ENCODE peak calls at places on chromosomes 4 and X, in six cellular contexts. B is H9, I is IMR-90, C is neuronal stem cell, P is H1, N is mesenchymal stem cell. X is an unnamed sample.

GRCh38 chrX:10239611-10240064 is 82.9 kb downstream of the CLCN4 start:
- DNase-seq in B (no peak), I (peak), C (no peak), P (no peak), N (peak), X (no peak)

GRCh38 chrX:115268421-115268820 is 21.1 kb upstream of the LUZP4 start:
- DNase-seq in B (no peak), I (peak), C (no peak), P (no peak), N (no peak), X (peak)

GRCh38 chrX:10501606-10502005 is 118.8 kb downstream of the MID1 start:
- DNase-seq in B (no peak), I (no peak), C (no peak), P (no peak), N (no peak), X (no peak)

GRCh38 chrX:318739-319578 is at the start of gene GTPBP6:
- DNase-seq in B (peak), I (peak), C (peak), P (peak), N (peak), X (peak)

GRCh38 chrX:118603981-118604380 is 108.4 kb downstream of the DOCK11 start:
- DNase-seq in B (peak), I (peak), C (peak), P (no peak), N (peak), X (peak)

GRCh38 chr4:188295899-188296298 is 156.7 kb downstream of the TRIML1 start:
- DNase-seq in B (no peak), I (peak), C (no peak), P (no peak), N (peak), X (no peak)

GRCh38 chr4:180950377-180950776 is 1292.8 kb upstream of the TENM3 start:
- DNase-seq in B (no peak), I (no peak), C (no peak), P (no peak), N (no peak), X (no peak)

GRCh38 chrX:27446423-27446822 is 16.7 kb downstream of the PPP4R3C start:
- DNase-seq in B (no peak), I (no peak), C (no peak), P (no peak), N (no peak), X (no peak)

GRCh38 chr4:112277220-112277619 is 8.5 kb downstream of the TIFA start:
- DNase-seq in B (no peak), I (no peak), C (no peak), P (no peak), N (no peak), X (no peak)
- H2AK5ac ChIP-seq in B (no peak), I (no peak), C (no peak), P (no peak), N (no peak), X (no peak)

DNA sequence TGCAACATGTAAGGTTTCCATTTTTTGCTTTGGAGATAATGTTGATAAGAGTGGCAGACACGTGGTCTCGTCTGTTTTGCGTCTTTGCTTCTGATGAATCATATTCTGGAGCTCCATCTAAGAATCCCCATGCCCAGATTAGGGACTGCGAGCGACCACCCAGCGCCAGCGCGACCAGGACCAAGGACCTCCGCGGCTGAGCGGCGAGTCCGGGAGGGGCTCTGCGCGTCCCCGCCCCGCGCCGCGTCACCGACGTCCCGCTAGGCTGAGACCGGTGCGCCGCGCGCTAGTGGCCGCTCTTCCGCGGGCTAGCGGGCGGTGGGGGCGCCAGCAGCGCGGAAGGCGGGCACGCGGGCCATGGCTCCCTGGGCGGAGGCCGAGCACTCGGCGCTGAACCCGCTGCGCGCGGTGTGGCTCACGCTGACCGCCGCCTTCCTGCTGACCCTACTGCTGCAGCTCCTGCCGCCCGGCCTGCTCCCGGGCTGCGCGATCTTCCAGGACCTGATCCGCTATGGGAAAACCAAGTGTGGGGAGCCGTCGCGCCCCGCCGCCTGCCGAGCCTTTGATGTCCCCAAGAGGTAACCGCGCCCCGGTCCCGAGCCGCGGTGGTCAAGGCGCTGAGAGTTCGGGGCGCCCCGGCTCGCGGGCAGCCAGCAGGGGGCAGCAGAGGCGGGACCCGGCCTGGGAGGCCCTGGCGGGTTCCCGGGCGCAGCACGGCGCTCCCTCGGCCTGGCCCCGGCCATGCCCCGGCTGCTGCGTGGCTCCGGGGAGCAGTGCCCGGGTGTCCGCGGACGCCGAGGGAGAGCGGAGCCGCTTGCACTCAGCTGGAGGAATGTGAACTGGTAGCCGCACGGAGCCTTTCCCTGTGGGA is at the start of gene SRD5A3:
- DNase-seq in B (peak), I (peak), C (peak), P (peak), N (peak), X (peak)
- H3K23ac ChIP-seq in B (no peak), I (peak), C (peak), P (no peak), N (peak), X (peak)

DNA sequence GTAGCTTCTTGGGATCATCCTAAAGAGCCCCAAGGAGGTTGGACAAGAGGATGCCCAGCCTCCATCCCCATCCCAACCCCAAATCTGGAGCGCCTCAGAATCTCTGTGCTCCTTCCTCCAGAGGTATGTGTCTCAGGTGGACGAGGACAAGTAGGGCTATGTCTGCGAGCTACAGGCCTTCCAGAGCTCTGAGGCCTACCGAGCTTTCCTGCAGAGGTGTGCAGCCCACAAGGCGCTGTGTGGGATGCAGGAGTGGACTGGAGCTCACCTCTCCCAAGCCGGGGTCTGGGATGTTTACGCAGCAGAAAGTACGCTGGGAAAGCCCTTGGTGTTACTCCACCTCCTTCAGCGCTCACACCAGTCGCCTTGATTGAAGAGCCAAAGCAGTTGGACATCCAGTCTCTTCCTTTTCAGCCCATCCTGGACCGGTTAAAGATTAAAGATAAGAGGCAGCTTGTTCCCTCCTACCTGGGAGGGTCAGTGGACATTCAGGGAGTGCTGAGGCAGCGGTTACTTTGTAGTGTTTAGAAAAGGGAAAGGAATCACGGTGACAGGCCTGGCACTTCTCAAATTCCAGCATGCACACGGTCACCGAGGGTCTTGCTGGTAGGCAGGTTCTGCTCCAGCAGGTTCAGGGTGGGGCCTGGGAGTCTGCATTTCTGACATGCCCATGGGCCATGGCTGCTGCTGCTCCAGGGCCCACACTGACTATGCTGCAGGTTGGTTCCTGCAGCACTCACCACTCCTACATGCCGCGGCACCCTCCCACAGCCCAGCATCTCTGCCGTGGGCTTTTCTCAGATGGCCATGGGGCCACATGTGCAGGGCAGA is 29.5 kb upstream of the JAKMIP1 start:
- DNase-seq in B (peak), I (no peak), C (no peak), P (no peak), N (no peak), X (no peak)
- H3K4me2 ChIP-seq in B (no peak), I (no peak), C (no peak), P (no peak), N (no peak), X (no peak)

DNA sequence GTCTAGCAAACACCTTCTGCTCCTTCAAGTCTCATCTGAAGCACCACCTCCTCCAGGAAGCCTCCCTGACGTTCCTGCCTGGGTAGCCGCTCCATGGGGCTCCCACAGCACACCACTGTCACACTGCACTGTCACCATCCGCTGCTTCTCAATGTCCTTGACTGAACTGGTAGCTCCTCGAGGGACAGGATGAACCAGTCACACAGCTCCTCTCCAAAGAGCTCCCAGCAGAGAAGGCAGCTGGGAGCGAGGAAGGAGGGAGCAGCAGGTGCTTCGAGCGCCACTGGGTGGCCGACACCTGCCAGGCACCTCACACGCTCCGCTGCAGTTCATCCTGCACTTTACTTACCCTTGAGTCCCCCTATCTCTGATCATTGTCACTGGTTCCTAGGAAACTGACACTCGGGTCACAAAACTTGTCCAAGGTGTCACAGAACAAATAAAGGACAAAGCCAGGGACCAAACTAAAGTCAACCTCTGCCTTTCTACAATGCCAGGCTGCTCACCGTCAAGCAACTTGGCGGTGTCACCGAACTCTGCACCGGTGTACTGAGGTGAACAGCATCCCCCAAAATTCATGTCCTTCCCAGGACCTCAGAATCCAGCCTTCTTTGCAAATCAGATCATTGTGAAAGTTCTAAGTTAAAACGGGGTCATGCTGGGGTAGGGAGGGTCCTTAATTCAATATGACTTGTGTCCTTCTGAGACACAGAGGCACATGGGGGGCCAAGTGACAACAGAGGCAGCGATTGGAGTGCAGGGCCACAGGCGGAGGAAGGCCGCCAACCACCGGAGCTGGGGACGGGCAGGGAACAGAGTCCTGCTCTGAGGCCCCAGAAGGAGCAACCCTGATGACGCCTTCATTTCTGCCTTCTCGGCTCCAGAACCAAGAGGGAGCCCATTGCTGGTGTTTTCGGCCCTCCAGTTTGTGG is 5.5 kb upstream of the S100P start:
- DNase-seq in B (peak), I (no peak), C (no peak), P (no peak), N (no peak), X (peak)
- H2AK5ac ChIP-seq in B (no peak), I (peak), C (no peak), P (peak), N (peak), X (peak)

GRCh38 chr4:39697740-39698423 is at the start of gene UBE2K:
- DNase-seq in B (peak), I (peak), C (peak), P (peak), N (peak), X (peak)
- H3K23ac ChIP-seq in B (no peak), I (peak), C (peak), P (no peak), N (peak), X (peak)

GRCh38 chr4:153401501-153401900 is 57.0 kb downstream of the MND1 start:
- DNase-seq in B (no peak), I (no peak), C (no peak), P (no peak), N (no peak), X (no peak)
- H3K4me2 ChIP-seq in B (no peak), I (no peak), C (no peak), P (no peak), N (no peak), X (no peak)

GRCh38 chrX:129540725-129541184 is 696 bp downstream of the OCRL start:
- DNase-seq in B (peak), I (no peak), C (no peak), P (no peak), N (no peak), X (peak)
- H2AK5ac ChIP-seq in B (no peak), I (peak), C (no peak), P (no peak), N (no peak), X (no peak)

GRCh38 chr4:13627185-13627605 is 330 bp downstream of the BOD1L1 start:
- DNase-seq in B (peak), I (no peak), C (peak), P (no peak), N (peak), X (peak)

GRCh38 chr4:13627606-13628301 is at the start of gene BOD1L1:
- DNase-seq in B (peak), I (peak), C (peak), P (peak), N (peak), X (peak)

DNA sequence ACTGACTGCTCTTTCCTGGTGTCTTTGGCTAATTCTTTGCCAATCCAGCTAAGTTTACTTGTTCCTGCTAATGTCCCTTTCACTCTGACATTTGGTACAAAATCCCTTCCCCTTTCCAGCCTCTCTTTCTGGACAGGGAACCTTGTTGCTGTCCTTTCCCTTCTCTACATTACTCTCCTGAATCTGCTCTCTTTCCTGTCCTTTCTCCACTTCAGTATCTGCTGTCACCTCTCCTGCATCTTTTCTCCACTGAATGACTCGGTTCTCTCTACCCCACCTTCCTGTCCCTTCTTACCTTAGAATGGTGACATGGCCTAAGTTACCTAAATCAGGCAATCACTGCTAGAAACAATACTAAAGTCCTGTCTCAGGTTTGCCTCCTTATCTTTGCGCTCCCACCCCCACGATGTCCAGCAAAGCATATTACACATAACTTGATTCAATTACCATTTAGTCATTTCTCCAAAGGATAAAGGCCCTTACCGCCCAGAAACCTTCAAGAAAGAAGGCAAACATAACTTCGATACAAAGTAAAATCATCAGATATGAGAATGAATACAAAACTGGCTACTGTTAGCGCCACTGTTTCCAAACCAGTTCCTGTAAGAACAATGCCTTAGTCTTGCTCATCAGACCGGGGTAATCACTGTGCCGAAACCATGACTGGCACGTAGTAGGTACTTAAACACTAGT is 887 bp downstream of the BOD1L1 start:
- DNase-seq in B (no peak), I (no peak), C (no peak), P (no peak), N (peak), X (no peak)
- H3K23ac ChIP-seq in B (no peak), I (peak), C (no peak), P (no peak), N (peak), X (no peak)